ENCODE peak calls at places on chromosomes 4 and X, in eight cellular contexts. W, S, J, M, R, C, T and F are unnamed samples.

GRCh38 chrX:11789809-11790208 is 31.8 kb downstream of the MSL3 start:
- DNase-seq in M (no peak), T (no peak), S (no peak), R (no peak), J (no peak), W (no peak), C (no peak), F (no peak)

GRCh38 chrX:125522752-125523151 is 203.1 kb downstream of the TEX13C start:
- DNase-seq in J (no peak), W (no peak), R (no peak), S (no peak), M (no peak), T (no peak), C (no peak), F (no peak)

GRCh38 chrX:68647156-68647957 is at the start of gene STARD8:
- DNase-seq in W (no peak), M (peak), S (no peak), J (no peak), R (no peak), T (peak), C (no peak), F (no peak)

GRCh38 chrX:41605144-41605543 is 83.6 kb upstream of the GPR34 start:
- DNase-seq in T (no peak), M (no peak), J (no peak), C (no peak), S (no peak), W (no peak), R (no peak), F (no peak)

GRCh38 chr4:12583286-12583685 is 900.9 kb downstream of the RAB28 start:
- DNase-seq in W (no peak), T (no peak), S (no peak), R (no peak), C (no peak), J (no peak), M (no peak), F (no peak)

GRCh38 chrX:103817502-103817901 is 14.6 kb downstream of the RAB9B start:
- DNase-seq in J (no peak), W (peak), M (peak), C (no peak), R (peak), S (peak), T (peak), F (peak)

GRCh38 chr4:14856927-14857220 is 145.4 kb upstream of the CPEB2 start:
- DNase-seq in R (no peak), J (no peak), M (no peak), T (no peak), W (no peak), C (no peak), S (no peak), F (no peak)

GRCh38 chr4:182483685-182484084 is 240.5 kb downstream of the TENM3 start:
- DNase-seq in S (no peak), T (no peak), M (no peak), J (no peak), R (no peak), W (no peak), C (no peak), F (no peak)

GRCh38 chr4:78584863-78585576 is 33.5 kb downstream of the ANXA3 start:
- DNase-seq in C (no peak), M (no peak), W (no peak), T (peak), R (no peak), S (no peak), J (no peak), F (no peak)

GRCh38 chr4:60805500-60806313 is 394.4 kb upstream of the ADGRL3 start:
- DNase-seq in S (peak), T (peak), M (peak), W (no peak), R (peak), C (no peak), J (no peak), F (no peak)

GRCh38 chr4:2798399-2799301 is 5.8 kb downstream of the SH3BP2 start:
- DNase-seq in T (peak), C (peak), R (no peak), S (no peak), W (peak), M (no peak), J (no peak), F (no peak)

GRCh38 chrX:142233400-142233799 is 28.3 kb upstream of the MAGEC2 start:
- DNase-seq in R (no peak), M (no peak), T (no peak), J (no peak), S (no peak), W (no peak), C (no peak), F (no peak)

GRCh38 chr4:168076989-168077725 is 15.2 kb upstream of the ANXA10 start:
- DNase-seq in C (peak), T (peak), M (peak), R (peak), J (no peak), S (peak), W (peak), F (peak)

GRCh38 chrX:15299945-15300851 is 15.2 kb downstream of the ASB11 start:
- DNase-seq in C (no peak), R (no peak), T (peak), J (no peak), M (no peak), S (no peak), W (no peak), F (peak)

GRCh38 chr4:16431871-16432270 is 205.6 kb upstream of the TAPT1 start:
- DNase-seq in J (no peak), W (no peak), C (no peak), R (no peak), S (no peak), T (no peak), M (no peak), F (no peak)

GRCh38 chrX:119401569-119401968 is 2.4 kb downstream of the SLC25A43 start:
- DNase-seq in T (peak), W (no peak), M (no peak), C (no peak), J (no peak), S (no peak), R (no peak), F (no peak)

GRCh38 chr4:8688041-8688907 is 95.7 kb downstream of the CPZ start:
- DNase-seq in C (no peak), R (no peak), S (no peak), M (no peak), W (peak), T (no peak), J (peak), F (no peak)

GRCh38 chrX:9494806-9495205 is 29.9 kb downstream of the TBL1X start:
- DNase-seq in S (no peak), W (no peak), R (no peak), T (peak), J (no peak), M (no peak), C (no peak), F (no peak)

GRCh38 chr4:3497554-3498389 is 34.5 kb downstream of the LRPAP1 start:
- DNase-seq in R (no peak), J (no peak), T (no peak), M (no peak), C (no peak), S (no peak), W (no peak), F (no peak)

GRCh38 chrX:152897216-152898144 is at the start of gene ZNF185:
- DNase-seq in C (no peak), S (no peak), W (peak), M (no peak), J (no peak), T (peak), R (no peak), F (no peak)

GRCh38 chrX:109601458-109601857 is 23.5 kb downstream of the KCNE5 start:
- DNase-seq in J (no peak), S (no peak), M (no peak), C (no peak), R (no peak), T (no peak), W (no peak), F (no peak)

GRCh38 chr4:183175631-183176232 is 76.7 kb downstream of the WWC2 start:
- DNase-seq in S (peak), C (no peak), M (no peak), R (no peak), J (no peak), T (no peak), W (no peak), F (no peak)

GRCh38 chr4:151992755-151993154 is 231.9 kb upstream of the GATB start:
- DNase-seq in J (no peak), M (no peak), R (no peak), C (no peak), S (no peak), T (no peak), W (no peak), F (no peak)

GRCh38 chrX:135591871-135592270 is 71.4 kb downstream of the INTS6L start:
- DNase-seq in S (no peak), T (peak), C (no peak), W (no peak), R (no peak), M (no peak), J (no peak), F (no peak)

GRCh38 chr4:143184217-143184502 is 557 bp upstream of the USP38 start:
- DNase-seq in M (no peak), C (no peak), S (no peak), R (no peak), J (no peak), T (no peak), W (no peak), F (no peak)

GRCh38 chr4:56130609-56131150 is 181.9 kb downstream of the CEP135 start:
- DNase-seq in M (no peak), T (peak), W (no peak), R (no peak), J (no peak), S (no peak), C (no peak), F (no peak)

GRCh38 chr4:54937501-54937900 is 187.9 kb downstream of the KDR start:
- DNase-seq in S (no peak), C (no peak), W (no peak), J (no peak), R (no peak), T (peak), M (no peak), F (no peak)

GRCh38 chr4:70734168-70734954 is 12.6 kb downstream of the RUFY3 start:
- DNase-seq in J (no peak), S (no peak), M (no peak), T (peak), W (peak), C (peak), R (no peak), F (peak)

GRCh38 chr4:146514651-146515379 is 6.9 kb downstream of the SLC10A7 start:
- DNase-seq in M (no peak), R (no peak), W (no peak), J (no peak), C (no peak), S (no peak), T (no peak), F (no peak)